ENCODE peak calls at places on chromosomes 13 and 19, in four cellular contexts. D is K562, U is GM12878, X is HepG2. N is an unnamed sample.

GRCh38 chr13:103188688-103189326 is 122.6 kb upstream of the SLC10A2 start:
- DNase-seq in X (no peak), U (no peak), D (no peak), N (no peak)

GRCh38 chr19:45140533-45140932 is 20.2 kb downstream of the NKPD1 start:
- DNase-seq in X (no peak), D (no peak), U (no peak), N (no peak)

GRCh38 chr19:2729943-2730818 is 9.0 kb upstream of the DIRAS1 start:
- DNase-seq in D (no peak), U (no peak), X (no peak), N (no peak)

GRCh38 chr19:53904909-53905308 is 4.2 kb upstream of the CACNG7 start:
- DNase-seq in D (no peak), U (no peak), X (no peak), N (no peak)

GRCh38 chr13:90455861-90456260 is 891.6 kb upstream of the MIR17HG start:
- DNase-seq in D (no peak), X (no peak), U (no peak), N (no peak)

GRCh38 chr19:55179570-55180484 is at the start of gene SYT5:
- DNase-seq in D (peak), X (no peak), U (no peak), N (peak)

GRCh38 chr19:34904521-34904845 is 22.2 kb upstream of the ZNF30 start:
- DNase-seq in U (no peak), D (no peak), X (no peak), N (no peak)

GRCh38 chr13:95032114-95032513 is 269.1 kb downstream of the ABCC4 start:
- DNase-seq in X (no peak), U (no peak), D (no peak), N (no peak)

GRCh38 chr19:22882797-22883196 is 50.7 kb downstream of the ZNF723 start:
- DNase-seq in X (peak), D (no peak), U (no peak), N (no peak)

DNA sequence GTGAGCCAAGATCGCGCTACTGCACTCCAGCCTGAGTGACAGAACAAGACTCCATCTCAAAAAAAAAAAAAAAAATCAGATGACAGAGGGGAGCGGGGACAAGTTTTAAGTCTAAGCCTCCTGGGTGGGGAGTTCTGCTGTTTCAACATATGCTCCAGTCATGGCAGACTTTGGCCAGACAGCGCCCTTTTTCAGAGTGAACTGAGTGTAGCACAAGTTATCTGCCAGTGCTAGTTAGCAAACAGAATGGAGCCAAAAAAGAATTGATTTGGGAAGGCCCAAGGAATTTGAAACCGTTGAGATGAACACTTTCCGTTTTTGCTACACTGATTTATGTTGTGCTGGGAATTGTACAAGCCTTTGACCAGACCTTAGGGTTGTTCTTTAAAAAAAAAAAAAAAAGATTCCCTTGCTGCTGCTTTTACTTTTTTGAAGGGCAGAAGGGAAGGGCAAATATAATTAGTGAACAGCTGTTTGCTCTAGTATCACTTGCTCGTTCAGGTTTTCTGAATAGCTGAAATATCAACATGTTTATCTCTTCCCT is 5.7 kb downstream of the ACTN4 start:
- DNase-seq in D (no peak), U (no peak), X (peak), N (no peak)
- TF ChIP-seq ATF3 in D (no peak), U (no peak), X (no peak), N (no peak)

DNA sequence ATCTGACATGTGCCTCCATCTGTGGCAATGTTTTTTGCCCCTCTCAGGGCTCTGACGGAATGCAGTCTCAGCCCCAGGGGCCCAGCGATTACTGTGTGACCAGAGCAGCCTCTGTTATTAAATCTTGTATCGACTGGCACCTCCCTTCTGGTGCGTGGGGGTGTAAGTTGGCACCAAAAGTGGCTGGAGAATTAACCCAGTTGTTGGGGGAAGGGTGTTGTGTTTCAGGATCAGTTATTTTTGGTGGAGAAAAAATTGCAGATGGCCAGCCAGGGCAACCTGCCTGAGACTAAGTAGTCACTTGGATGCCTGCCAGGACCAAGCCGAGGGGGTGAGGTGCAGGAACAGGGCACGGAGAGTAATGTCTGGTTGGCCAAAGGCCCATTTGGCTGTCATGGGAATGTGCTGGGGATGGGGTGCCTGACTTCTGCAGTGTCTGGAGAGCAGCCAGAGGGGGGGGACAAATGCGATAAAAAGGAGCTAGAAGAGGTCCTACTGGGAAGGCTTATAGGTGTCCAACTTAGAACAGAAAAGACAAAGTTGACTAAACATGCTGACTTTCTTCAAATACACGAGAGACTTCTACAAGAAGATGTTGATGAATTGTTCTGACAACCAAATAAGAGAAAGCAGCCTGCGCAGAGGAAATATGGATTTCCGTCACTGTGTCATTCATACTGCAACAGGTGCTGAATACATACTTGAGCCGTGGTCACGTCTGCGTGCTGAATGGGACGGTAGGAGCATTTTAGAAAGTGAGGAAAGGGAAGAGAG is 69.8 kb downstream of the SIAH3 start:
- DNase-seq in D (no peak), X (no peak), U (no peak), N (no peak)
- TF ChIP-seq TCF7 in D (no peak), X (no peak), U (no peak), N (no peak)

GRCh38 chr13:43077906-43078305 is 54.5 kb downstream of the DNAJC15 start:
- DNase-seq in X (no peak), U (no peak), D (no peak), N (no peak)
- TF ChIP-seq ETV6 in X (no peak), U (no peak), D (no peak), N (no peak)

DNA sequence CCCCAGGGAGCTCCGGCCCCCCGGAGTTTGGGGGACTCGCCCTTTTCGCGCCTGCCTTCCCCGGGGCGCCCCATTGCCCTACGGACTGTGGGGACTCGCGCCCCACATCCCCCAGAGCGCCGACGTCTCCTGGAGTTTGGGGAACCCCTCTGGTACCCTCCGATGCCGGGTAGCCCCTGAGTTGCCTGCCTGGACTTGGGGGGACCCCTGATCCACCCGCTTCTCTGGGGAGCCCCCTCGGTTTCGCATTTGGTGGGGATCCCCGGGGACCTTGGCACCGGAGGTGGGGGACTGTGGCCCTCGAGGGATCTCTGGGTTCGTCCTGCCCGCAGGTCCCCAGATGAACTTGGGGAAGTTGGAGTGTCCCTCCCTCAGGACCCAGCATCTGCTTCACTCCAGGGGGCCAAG is 782 bp downstream of the EFNA2 start:
- DNase-seq in U (no peak), D (no peak), X (no peak), N (no peak)
- TF ChIP-seq ATF3 in U (no peak), D (no peak), X (no peak), N (no peak)

GRCh38 chr19:49860716-49861100 is 6.7 kb downstream of the PNKP start:
- DNase-seq in X (no peak), D (no peak), U (no peak), N (no peak)
- TF ChIP-seq TCF7 in X (no peak), D (no peak), U (no peak), N (no peak)

DNA sequence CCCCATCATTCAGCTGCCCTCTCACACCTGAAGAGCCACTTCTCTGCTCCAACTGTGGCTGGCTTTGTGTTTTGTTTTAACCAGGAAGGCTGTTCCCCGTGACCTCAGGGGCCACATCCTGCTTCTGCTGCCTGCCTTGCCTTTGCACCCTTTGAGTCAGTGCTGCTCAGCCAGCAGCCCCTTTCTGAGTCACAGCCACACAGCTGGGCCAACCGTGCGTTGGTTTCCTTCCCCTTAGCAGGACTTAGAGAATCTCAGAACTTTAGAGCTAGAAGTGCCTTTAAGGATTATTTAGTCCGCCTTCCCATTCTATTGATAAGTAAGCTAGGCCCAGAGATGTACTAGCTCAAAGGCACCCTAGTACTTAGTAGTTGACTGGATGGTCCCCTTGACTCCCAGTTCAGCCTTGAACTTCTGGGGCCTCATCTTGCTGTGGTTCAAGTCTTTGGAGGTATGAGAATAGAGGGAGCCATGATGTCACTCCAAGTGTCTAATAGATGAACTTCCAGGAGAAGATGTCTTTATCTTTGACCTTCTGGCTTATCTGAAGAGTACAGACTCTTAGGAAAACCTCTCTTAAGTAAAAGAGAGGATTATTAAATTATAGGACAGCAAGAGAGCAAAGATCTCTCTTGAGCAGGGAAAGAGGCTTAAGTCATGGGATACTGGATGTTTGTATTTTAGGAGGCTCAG is 8.0 kb downstream of the RGCC start:
- DNase-seq in U (peak), X (no peak), D (no peak), N (no peak)
- TF ChIP-seq ETV6 in U (no peak), X (no peak), D (no peak), N (no peak)

DNA sequence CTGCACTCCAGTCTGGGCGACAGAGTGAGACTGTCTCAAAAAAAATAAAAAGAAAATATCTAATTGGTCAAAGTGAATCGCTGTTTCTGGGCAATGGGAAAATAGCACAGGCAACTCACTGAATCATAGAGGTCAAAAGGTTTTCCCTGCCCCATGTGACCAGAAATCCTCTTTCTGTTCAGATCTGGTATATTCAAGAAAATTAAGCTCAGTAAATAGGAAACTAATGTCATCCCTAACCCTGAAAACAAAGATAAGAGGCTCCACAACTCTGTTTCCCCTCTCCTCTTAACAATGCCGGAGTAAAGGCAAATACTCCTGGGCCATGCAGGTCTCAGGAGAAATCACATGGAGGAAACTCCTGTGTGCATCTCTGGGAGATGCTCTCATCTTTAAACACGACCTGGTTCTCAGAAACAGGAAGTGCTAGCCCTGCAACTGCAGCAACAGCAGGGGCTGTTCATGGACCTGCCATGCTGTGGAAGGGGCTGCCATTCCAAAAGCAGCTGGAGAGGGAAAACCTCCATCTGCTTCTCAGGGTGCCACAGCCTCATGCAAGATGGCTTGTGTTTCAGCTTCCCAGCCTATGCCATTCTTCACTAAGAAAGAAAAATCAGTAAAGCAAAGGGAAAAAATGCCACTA is 47.5 kb upstream of the SLC7A9 start:
- DNase-seq in X (no peak), D (no peak), U (no peak), N (no peak)
- TF ChIP-seq ATF3 in X (no peak), D (no peak), U (no peak), N (no peak)

GRCh38 chr13:79241697-79242096 is 164.4 kb downstream of the RBM26 start:
- DNase-seq in X (no peak), U (no peak), D (no peak), N (no peak)

GRCh38 chr13:79246575-79246949 is 159.5 kb downstream of the RBM26 start:
- DNase-seq in X (no peak), D (no peak), U (no peak), N (no peak)

GRCh38 chr13:79245937-79246574 is 160.0 kb downstream of the RBM26 start:
- DNase-seq in U (peak), D (no peak), X (no peak), N (no peak)
- TF ChIP-seq TCF7 in U (no peak), D (no peak), X (no peak), N (no peak)

GRCh38 chr19:38717855-38718254 is 26.4 kb downstream of the CAPN12 start:
- DNase-seq in U (no peak), D (no peak), X (no peak), N (no peak)
- TF ChIP-seq ETV6 in U (no peak), D (no peak), X (no peak), N (no peak)

GRCh38 chr19:48715681-48716171 is 3.8 kb downstream of the MAMSTR start:
- DNase-seq in X (no peak), U (no peak), D (no peak), N (no peak)
- TF ChIP-seq ATF3 in X (no peak), U (no peak), D (no peak), N (no peak)